ENCODE peak calls at places on chromosomes 12 and 14, in six cellular contexts. R is body of pancreas; M is adrenal gland; P is A549; C is naive thymus-derived CD4-positive, alpha-beta T cell; Q is cardiac muscle cell. J is an unnamed sample.
A peak's percentile ranks its signal among the peaks of the same experiment; 100 is the strongest.

GRCh38 chr14:102501751-102502315 is 7.7 kb downstream of the ANKRD9 start:
- DNase-seq in R (no peak), M (no peak), P (no peak), C (no peak), Q (no peak), J (no peak)

GRCh38 chr12:25813843-25814242 is 144.6 kb upstream of the RASSF8 start:
- DNase-seq in R (no peak), M (no peak), P (no peak), C (no peak), Q (no peak), J (no peak)

GRCh38 chr14:64123241-64123956 is 170.8 kb downstream of the ESR2 start:
- DNase-seq in R (peak; percentile 34), M (no peak), P (no peak), C (no peak), Q (no peak), J (no peak)

GRCh38 chr12:71947645-71948105 is 9.0 kb downstream of the TPH2 start:
- DNase-seq in R (no peak), M (no peak), P (no peak), C (no peak), Q (peak; percentile 21), J (peak; percentile 82)

GRCh38 chr12:108187831-108188230 is 58.7 kb downstream of the WSCD2 start:
- DNase-seq in R (no peak), M (no peak), P (no peak), C (no peak), Q (no peak), J (no peak)

GRCh38 chr12:72491399-72491798 is 219.2 kb downstream of the TRHDE start:
- DNase-seq in R (no peak), M (no peak), P (no peak), C (no peak), Q (peak; percentile 6), J (no peak)

GRCh38 chr14:64817631-64818030 is 62.1 kb downstream of the SPTB start:
- DNase-seq in R (no peak), M (no peak), P (no peak), C (no peak), Q (no peak), J (no peak)

GRCh38 chr14:87896393-87897380 is 96.3 kb downstream of the GALC start:
- DNase-seq in R (no peak), M (peak; percentile 64), P (peak; percentile 18), C (peak; percentile 4), Q (peak; percentile 71), J (no peak)

GRCh38 chr12:106586803-106587684 is 4.2 kb downstream of the RFX4 start:
- DNase-seq in R (no peak), M (no peak), P (no peak), C (no peak), Q (no peak), J (no peak)

GRCh38 chr12:28507055-28507454 is 316.8 kb downstream of the CCDC91 start:
- DNase-seq in R (no peak), M (no peak), P (no peak), C (no peak), Q (peak; percentile 63), J (no peak)

GRCh38 chr12:51954465-51955361 is 3.2 kb downstream of the ACVR1B start:
- DNase-seq in R (no peak), M (no peak), P (no peak), C (no peak), Q (peak; percentile 50), J (no peak)

GRCh38 chr12:110756611-110757010 is 13.9 kb upstream of the PPP1CC start:
- DNase-seq in R (no peak), M (no peak), P (no peak), C (no peak), Q (no peak), J (no peak)

GRCh38 chr12:119791453-119791852 is 85.7 kb downstream of the CIT start:
- DNase-seq in R (no peak), M (no peak), P (no peak), C (no peak), Q (no peak), J (no peak)

GRCh38 chr14:38207342-38207741 is 362 bp upstream of the SSTR1 start:
- DNase-seq in R (no peak), M (no peak), P (no peak), C (no peak), Q (peak; percentile 9), J (no peak)

GRCh38 chr14:45177081-45177480 is 41.4 kb downstream of the FANCM start:
- DNase-seq in R (no peak), M (no peak), P (no peak), C (no peak), Q (peak; percentile 95), J (no peak)

GRCh38 chr12:68612245-68612644 is 1.5 kb downstream of the RAP1B start:
- DNase-seq in R (no peak), M (no peak), P (no peak), C (no peak), Q (peak; percentile 37), J (no peak)

GRCh38 chr14:57575482-57575881 is 81.8 kb upstream of the CCDC198 start:
- DNase-seq in R (no peak), M (no peak), P (no peak), C (no peak), Q (no peak), J (no peak)

GRCh38 chr14:90721619-90722305 is 94.5 kb downstream of the TTC7B start:
- DNase-seq in R (no peak), M (no peak), P (no peak), C (no peak), Q (no peak), J (no peak)

GRCh38 chr14:100586153-100586519 is 1.1 kb downstream of the BEGAIN start:
- DNase-seq in R (no peak), M (no peak), P (no peak), C (no peak), Q (no peak), J (no peak)

GRCh38 chr14:106802413-106803364 is 1276.3 kb downstream of the TMEM121 start:
- DNase-seq in R (peak; percentile 26), M (no peak), P (peak; percentile 16), C (no peak), Q (no peak), J (peak; percentile 51)

GRCh38 chr12:19855876-19856275 is 416.6 kb downstream of the AEBP2 start:
- DNase-seq in R (no peak), M (no peak), P (no peak), C (no peak), Q (peak; percentile 60), J (no peak)

GRCh38 chr12:39931857-39932256 is 174.0 kb downstream of the SLC2A13 start:
- DNase-seq in R (no peak), M (no peak), P (no peak), C (no peak), Q (peak; percentile 73), J (no peak)

GRCh38 chr12:49537709-49538601 is 875 bp upstream of the KCNH3 start:
- DNase-seq in R (no peak), M (peak; percentile 24), P (peak; percentile 48), C (peak; percentile 28), Q (no peak), J (no peak)

GRCh38 chr12:57449375-57449774 is 5.7 kb upstream of the INHBE start:
- DNase-seq in R (no peak), M (no peak), P (no peak), C (no peak), Q (no peak), J (no peak)

GRCh38 chr12:116037941-116038837 is 239.3 kb downstream of the MED13L start:
- DNase-seq in R (no peak), M (no peak), P (no peak), C (no peak), Q (peak; percentile 31), J (no peak)

DNA sequence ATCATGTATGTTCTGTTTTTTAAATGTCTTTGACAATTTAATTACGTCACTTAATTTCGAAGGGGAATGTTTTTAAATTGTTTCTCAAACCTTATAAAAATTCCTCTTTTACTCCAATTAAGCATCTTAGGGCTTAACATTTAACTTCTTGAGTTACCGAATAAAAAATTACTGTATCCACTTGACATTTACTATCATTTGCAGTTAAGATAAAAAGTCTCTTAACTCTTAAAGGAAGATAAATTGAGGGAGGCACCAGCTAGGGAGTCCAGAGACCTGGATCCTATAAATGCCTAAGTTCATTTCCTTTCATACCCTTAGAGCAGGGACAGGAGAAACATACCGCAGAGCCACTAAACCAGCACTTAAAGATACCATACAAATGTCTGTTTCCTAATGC is 71.5 kb downstream of the GALNT4 start:
- DNase-seq in R (no peak), M (no peak), P (no peak), C (no peak), Q (no peak), J (no peak)
- H3K27ac ChIP-seq in R (no peak overlapping the region), M (no peak overlapping the region), P (no peak overlapping the region), C (no peak overlapping the region), Q (peak overlapping the region; percentile 89), J (no peak overlapping the region)

GRCh38 chr12:109722753-109723109 is 9.1 kb downstream of the FAM222A start:
- DNase-seq in R (no peak), M (no peak), P (no peak), C (no peak), Q (no peak), J (no peak)

GRCh38 chr12:109722022-109722752 is 8.6 kb downstream of the FAM222A start:
- DNase-seq in R (no peak), M (no peak), P (no peak), C (no peak), Q (no peak), J (no peak)

GRCh38 chr12:109720856-109721189 is 7.2 kb downstream of the FAM222A start:
- DNase-seq in R (no peak), M (no peak), P (no peak), C (no peak), Q (no peak), J (no peak)

GRCh38 chr12:109720152-109720855 is 6.7 kb downstream of the FAM222A start:
- DNase-seq in R (no peak), M (peak; percentile 72), P (no peak), C (no peak), Q (no peak), J (no peak)

GRCh38 chr12:109721276-109721675 is 7.7 kb downstream of the FAM222A start:
- DNase-seq in R (peak; percentile 75), M (peak; percentile 94), P (no peak), C (no peak), Q (no peak), J (no peak)
- H3K27ac ChIP-seq in R (peak overlapping the region; percentile 2), M (peak overlapping the region; percentile 81), P (no peak overlapping the region), C (no peak overlapping the region), Q (peak overlapping the region; percentile 74), J (no peak overlapping the region)

GRCh38 chr12:117876492-117876816 is 92.3 kb downstream of the KSR2 start:
- DNase-seq in R (no peak), M (no peak), P (no peak), C (no peak), Q (no peak), J (no peak)

GRCh38 chr12:117875652-117876491 is 92.9 kb downstream of the KSR2 start:
- DNase-seq in R (no peak), M (peak; percentile 4), P (no peak), C (peak; percentile 9), Q (peak; percentile 21), J (no peak)

GRCh38 chr12:117872521-117873169 is 96.1 kb downstream of the KSR2 start:
- DNase-seq in R (no peak), M (no peak), P (no peak), C (no peak), Q (no peak), J (no peak)

GRCh38 chr12:117878598-117878997 is 90.2 kb downstream of the KSR2 start:
- DNase-seq in R (no peak), M (no peak), P (no peak), C (no peak), Q (no peak), J (no peak)

GRCh38 chr12:117874842-117875434 is 93.9 kb downstream of the KSR2 start:
- DNase-seq in R (peak; percentile 80), M (peak; percentile 79), P (peak; percentile 62), C (peak; percentile 37), Q (peak; percentile 66), J (peak; percentile 75)
- H3K27ac ChIP-seq in R (no peak overlapping the region), M (no peak overlapping the region), P (no peak overlapping the region), C (no peak overlapping the region), Q (no peak overlapping the region), J (no peak overlapping the region)

GRCh38 chr12:53617700-53618099 is 8.5 kb downstream of the ATF7 start:
- DNase-seq in R (no peak), M (no peak), P (no peak), C (no peak), Q (no peak), J (no peak)
- H3K27ac ChIP-seq in R (no peak overlapping the region), M (no peak overlapping the region), P (no peak overlapping the region), C (no peak overlapping the region), Q (no peak overlapping the region), J (no peak overlapping the region)